ENCODE peak calls at places on chromosomes 16 and 17, in five cellular contexts. One of them, this sample, is unnamed.

GRCh38 chr16:53085539-53086450 is 31.0 kb downstream of the CHD9 start:
- DNase-seq in T-helper 22 cell: no peak
- DNase-seq in KG1: no peak
- DNase-seq in AG10803: peak
- DNase-seq in aorta: no peak
- DNase-seq in this sample: no peak

GRCh38 chr17:48595107-48595999 is 1.8 kb upstream of the HOXB5 start:
- DNase-seq in AG10803: no peak
- DNase-seq in T-helper 22 cell: no peak
- DNase-seq in aorta: no peak
- DNase-seq in KG1: no peak
- DNase-seq in this sample: no peak

GRCh38 chr17:48756816-48757215 is 28.3 kb upstream of the HOXB13 start:
- DNase-seq in T-helper 22 cell: no peak
- DNase-seq in KG1: no peak
- DNase-seq in AG10803: no peak
- DNase-seq in aorta: no peak
- DNase-seq in this sample: no peak

GRCh38 chr17:63817736-63818385 is 9.4 kb upstream of the PSMC5 start:
- DNase-seq in AG10803: no peak
- DNase-seq in KG1: no peak
- DNase-seq in aorta: no peak
- DNase-seq in T-helper 22 cell: no peak
- DNase-seq in this sample: no peak

GRCh38 chr17:46162871-46163270 is 30.4 kb downstream of the KANSL1 start:
- DNase-seq in KG1: no peak
- DNase-seq in aorta: no peak
- DNase-seq in AG10803: no peak
- DNase-seq in T-helper 22 cell: no peak
- DNase-seq in this sample: no peak

GRCh38 chr16:2962334-2963073 is 1.6 kb upstream of the KREMEN2 start:
- DNase-seq in AG10803: no peak
- DNase-seq in T-helper 22 cell: no peak
- DNase-seq in KG1: no peak
- DNase-seq in aorta: no peak
- DNase-seq in this sample: no peak

GRCh38 chr17:17874478-17874877 is 37.7 kb upstream of the SREBF1 start:
- DNase-seq in KG1: no peak
- DNase-seq in T-helper 22 cell: no peak
- DNase-seq in AG10803: peak
- DNase-seq in aorta: no peak
- DNase-seq in this sample: no peak

GRCh38 chr16:88442811-88443576 is 10.1 kb upstream of the ZFPM1 start:
- DNase-seq in aorta: peak
- DNase-seq in KG1: no peak
- DNase-seq in AG10803: peak
- DNase-seq in T-helper 22 cell: peak
- DNase-seq in this sample: peak

GRCh38 chr17:62075308-62075815 is 10.3 kb upstream of the MED13 start:
- DNase-seq in AG10803: no peak
- DNase-seq in T-helper 22 cell: no peak
- DNase-seq in aorta: no peak
- DNase-seq in KG1: no peak
- DNase-seq in this sample: no peak